ENCODE peak calls at places on chromosomes 16 and 17, in eight cellular contexts. D is MM.1S; V is HEK293T; L is stimulated activated CD4-positive, alpha-beta T cell treated with anti-CD3 and anti-CD28 coated beads, Interleukin-4, amount 100 ng/mL, for 24 hours; Z is AG04449; P is kidney glomerular epithelial cell; H is activated CD4-positive, alpha-beta T cell treated with anti-CD3 and anti-CD28 coated beads for 48 hours; E is left ventricle myocardium superior. T is an unnamed sample.

GRCh38 chr16:48546774-48547173 is 63.2 kb downstream of the N4BP1 start:
- DNase-seq in P (no peak), V (no peak), D (no peak), L (no peak), Z (no peak), H (no peak), E (no peak), T (no peak)

GRCh38 chr16:86296263-86296662 is 214.1 kb upstream of the FOXF1 start:
- DNase-seq in E (no peak), H (no peak), L (no peak), Z (no peak), P (no peak), D (no peak), V (no peak), T (no peak)

GRCh38 chr17:19800571-19800970 is 52.5 kb upstream of the ALDH3A1 start:
- DNase-seq in P (no peak), E (no peak), L (no peak), V (no peak), D (no peak), H (no peak), Z (no peak), T (no peak)

GRCh38 chr16:26050489-26050888 is 358.7 kb downstream of the HS3ST4 start:
- DNase-seq in E (no peak), V (no peak), D (no peak), H (no peak), Z (no peak), P (no peak), L (no peak), T (no peak)

GRCh38 chr17:77445030-77445907 is 304.5 kb downstream of the SEC14L1 start:
- DNase-seq in P (no peak), D (peak), E (peak), H (peak), Z (no peak), V (no peak), L (peak), T (no peak)

GRCh38 chr16:5062790-5063765 is 2.7 kb downstream of the C16orf89 start:
- DNase-seq in L (no peak), V (no peak), H (no peak), D (no peak), Z (no peak), E (no peak), P (no peak), T (no peak)

GRCh38 chr17:80030730-80031410 is 4.8 kb downstream of the TBC1D16 start:
- DNase-seq in H (no peak), P (no peak), D (no peak), L (no peak), V (no peak), E (no peak), Z (no peak), T (no peak)

GRCh38 chr16:29862383-29862883 is 593 bp downstream of the CDIPT start:
- DNase-seq in D (peak), L (no peak), V (no peak), P (peak), Z (no peak), E (peak), H (no peak), T (no peak)

GRCh38 chr17:57927048-57927723 is 28.0 kb downstream of the CUEDC1 start:
- DNase-seq in E (peak), L (no peak), D (no peak), Z (no peak), P (peak), V (no peak), H (no peak), T (no peak)

GRCh38 chr17:76085731-76086366 is 6.9 kb downstream of the ZACN start:
- DNase-seq in D (no peak), H (no peak), L (no peak), E (no peak), V (no peak), Z (no peak), P (no peak), T (no peak)

GRCh38 chr17:27294689-27295630 is 1.0 kb downstream of the WSB1 start:
- DNase-seq in E (no peak), Z (no peak), L (peak), P (peak), D (peak), V (peak), H (peak), T (peak)